ENCODE peak calls at places on chromosomes 11 and 22, in eight cellular contexts. E is brain microvascular endothelial cell; W is CD8-positive, alpha-beta T cell; O is NCI-H1417; V is lung; T is AG09309; P is HT1080; M is cardiac muscle cell. K is an unnamed sample.

GRCh38 chr22:49737101-49737551 is 90.5 kb downstream of the BRD1 start:
- DNase-seq in E (no peak), W (no peak), O (no peak), V (no peak), T (no peak), P (no peak), M (no peak), K (no peak)

GRCh38 chr22:30882181-30882771 is 86.3 kb downstream of the MORC2 start:
- DNase-seq in E (no peak), W (no peak), O (no peak), V (no peak), T (no peak), P (no peak), M (no peak), K (no peak)

GRCh38 chr22:37225481-37225880 is 13.2 kb upstream of the SSTR3 start:
- DNase-seq in E (no peak), W (peak), O (no peak), V (no peak), T (no peak), P (no peak), M (no peak), K (no peak)

GRCh38 chr11:15175780-15176179 is 61.1 kb downstream of the INSC start:
- DNase-seq in E (no peak), W (no peak), O (no peak), V (no peak), T (no peak), P (no peak), M (no peak), K (no peak)

GRCh38 chr11:9568854-9569587 is 4.4 kb upstream of the WEE1 start:
- DNase-seq in E (peak), W (no peak), O (peak), V (peak), T (peak), P (peak), M (peak), K (peak)

GRCh38 chr22:32623943-32624342 is 149.3 kb downstream of the FBXO7 start:
- DNase-seq in E (peak), W (no peak), O (no peak), V (peak), T (peak), P (peak), M (peak), K (peak)

GRCh38 chr22:36405671-36406070 is 17.9 kb upstream of the MYH9 start:
- DNase-seq in E (no peak), W (peak), O (no peak), V (peak), T (no peak), P (peak), M (peak), K (no peak)

GRCh38 chr11:16846305-16846704 is 107.9 kb downstream of the C11orf58 start:
- DNase-seq in E (no peak), W (no peak), O (no peak), V (no peak), T (no peak), P (no peak), M (peak), K (no peak)

GRCh38 chr11:96760306-96760705 is 370.5 kb downstream of the JRKL start:
- DNase-seq in E (no peak), W (no peak), O (no peak), V (no peak), T (no peak), P (no peak), M (no peak), K (no peak)

GRCh38 chr11:95074806-95075563 is 8.3 kb downstream of the SRSF8 start:
- DNase-seq in E (no peak), W (no peak), O (peak), V (peak), T (no peak), P (peak), M (peak), K (no peak)

GRCh38 chr11:134599180-134599810 is 187.3 kb upstream of the B3GAT1 start:
- DNase-seq in E (no peak), W (no peak), O (no peak), V (no peak), T (no peak), P (no peak), M (no peak), K (no peak)